ENCODE peak calls at places on chromosomes 13 and 19, in seven cellular contexts. O is IMR-90, H is psoas muscle, I is gastrocnemius medialis, V is SK-N-SH, J is Caco-2, K is AG04450. D is an unnamed sample.

GRCh38 chr19:10773969-10774368 is 56.1 kb downstream of the DNM2 start:
- DNase-seq in O (no peak), H (no peak), I (no peak), V (no peak), J (peak), K (no peak), D (no peak)

GRCh38 chr13:20359335-20359734 is 127.2 kb upstream of the GJB6 start:
- DNase-seq in O (peak), H (no peak), I (no peak), V (no peak), J (no peak), K (peak), D (no peak)

GRCh38 chr19:38201731-38202130 is 22.3 kb downstream of the DPF1 start:
- DNase-seq in O (no peak), H (no peak), I (no peak), V (no peak), J (no peak), K (no peak), D (no peak)

GRCh38 chr13:97977376-97977705 is 23.9 kb downstream of the IPO5 start:
- DNase-seq in O (no peak), H (no peak), I (no peak), V (no peak), J (no peak), K (no peak), D (no peak)

GRCh38 chr13:102399791-102400618 is 1.8 kb downstream of the FGF14 start:
- DNase-seq in O (no peak), H (peak), I (no peak), V (peak), J (no peak), K (no peak), D (peak)

GRCh38 chr19:7833225-7834156 is 3.5 kb downstream of the EVI5L start:
- DNase-seq in O (peak), H (no peak), I (no peak), V (no peak), J (no peak), K (no peak), D (peak)

GRCh38 chr19:3132971-3133792 is 2.7 kb upstream of the GNA15 start:
- DNase-seq in O (peak), H (peak), I (no peak), V (peak), J (no peak), K (no peak), D (peak)

GRCh38 chr13:43377149-43377548 is 353.8 kb downstream of the DNAJC15 start:
- DNase-seq in O (peak), H (peak), I (no peak), V (no peak), J (no peak), K (no peak), D (peak)

GRCh38 chr19:47755762-47756626 is 10.6 kb downstream of the NOP53 start:
- DNase-seq in O (no peak), H (no peak), I (no peak), V (no peak), J (no peak), K (no peak), D (no peak)

GRCh38 chr19:44131955-44132354 is 9.4 kb upstream of the ZNF234 start:
- DNase-seq in O (no peak), H (no peak), I (no peak), V (no peak), J (no peak), K (no peak), D (no peak)

GRCh38 chr13:110404321-110404720 is 97.2 kb downstream of the COL4A2 start:
- DNase-seq in O (no peak), H (no peak), I (no peak), V (no peak), J (no peak), K (no peak), D (no peak)

GRCh38 chr19:5336195-5336965 is 4.2 kb downstream of the PTPRS start:
- DNase-seq in O (no peak), H (no peak), I (no peak), V (no peak), J (no peak), K (no peak), D (no peak)

GRCh38 chr19:34430738-34431625 is 2.8 kb downstream of the UBA2 start:
- DNase-seq in O (peak), H (no peak), I (no peak), V (peak), J (peak), K (no peak), D (no peak)

GRCh38 chr19:2355168-2356035 is 4.7 kb upstream of the TMPRSS9 start:
- DNase-seq in O (no peak), H (peak), I (peak), V (no peak), J (no peak), K (no peak), D (no peak)

GRCh38 chr13:45162821-45163220 is 38.0 kb downstream of the KCTD4 start:
- DNase-seq in O (peak), H (no peak), I (no peak), V (no peak), J (no peak), K (peak), D (no peak)

GRCh38 chr13:95254341-95254740 is 46.9 kb downstream of the ABCC4 start:
- DNase-seq in O (peak), H (no peak), I (no peak), V (no peak), J (peak), K (no peak), D (no peak)

GRCh38 chr13:57740719-57741118 is 109.2 kb downstream of the PCDH17 start:
- DNase-seq in O (no peak), H (no peak), I (no peak), V (peak), J (no peak), K (no peak), D (peak)

GRCh38 chr19:670609-671075 is 5.5 kb upstream of the FSTL3 start:
- DNase-seq in O (no peak), H (no peak), I (no peak), V (no peak), J (no peak), K (no peak), D (no peak)

GRCh38 chr19:10748924-10749434 is 31.1 kb downstream of the DNM2 start:
- DNase-seq in O (no peak), H (no peak), I (no peak), V (peak), J (no peak), K (no peak), D (no peak)

GRCh38 chr19:39412100-39412866 is at the start of gene PLEKHG2:
- DNase-seq in O (peak), H (peak), I (peak), V (peak), J (peak), K (peak), D (peak)

GRCh38 chr19:39413269-39413902 is 917 bp downstream of the PLEKHG2 start:
- DNase-seq in O (peak), H (peak), I (no peak), V (peak), J (peak), K (no peak), D (peak)

GRCh38 chr19:39413903-39414608 is 1.6 kb downstream of the PLEKHG2 start:
- DNase-seq in O (peak), H (peak), I (no peak), V (peak), J (peak), K (no peak), D (no peak)

GRCh38 chr19:39411832-39412099 is 703 bp upstream of the PLEKHG2 start:
- DNase-seq in O (peak), H (peak), I (peak), V (peak), J (peak), K (peak), D (peak)

DNA sequence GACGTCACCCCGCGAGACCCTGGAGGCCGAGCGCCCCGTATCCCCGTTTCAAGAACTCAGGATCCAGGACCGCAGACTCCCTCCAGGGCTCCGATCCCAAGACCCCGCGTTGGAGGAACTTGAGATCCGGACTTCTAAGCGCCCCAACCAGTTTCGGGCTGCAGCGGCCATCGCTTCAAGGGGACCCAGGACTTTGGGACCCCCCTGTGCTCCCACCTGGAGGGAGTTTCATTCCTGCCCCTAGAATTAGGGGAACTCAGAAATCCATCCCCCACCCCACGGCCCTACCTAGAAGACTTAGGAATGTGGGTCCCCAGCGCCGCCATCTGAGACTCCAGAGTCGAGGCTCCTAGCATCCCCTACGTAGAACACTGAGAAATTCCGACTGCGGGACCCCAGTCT is 399 bp downstream of the PLEKHG2 start:
- DNase-seq in O (no peak), H (no peak), I (no peak), V (no peak), J (no peak), K (no peak), D (no peak)
- TF ChIP-seq CTCF in O (no peak), H (peak), I (peak), V (peak), J (no peak), K (no peak), D (no peak)

GRCh38 chr19:36772341-36773222 is at the start of gene ZNF850:
- DNase-seq in O (peak), H (peak), I (peak), V (peak), J (peak), K (peak), D (peak)

GRCh38 chr19:36771275-36772231 is 1.1 kb downstream of the ZNF850 start:
- DNase-seq in O (peak), H (peak), I (peak), V (peak), J (peak), K (peak), D (peak)

GRCh38 chr19:36773223-36773579 is 594 bp upstream of the ZNF850 start:
- DNase-seq in O (no peak), H (no peak), I (no peak), V (no peak), J (no peak), K (no peak), D (no peak)

GRCh38 chr19:36775768-36776167 is 3.2 kb upstream of the ZNF850 start:
- DNase-seq in O (no peak), H (no peak), I (no peak), V (no peak), J (no peak), K (no peak), D (peak)
- H3K4me3 ChIP-seq in O (no peak), H (no peak), I (peak), V (no peak), J (no peak), K (no peak), D (peak)

DNA sequence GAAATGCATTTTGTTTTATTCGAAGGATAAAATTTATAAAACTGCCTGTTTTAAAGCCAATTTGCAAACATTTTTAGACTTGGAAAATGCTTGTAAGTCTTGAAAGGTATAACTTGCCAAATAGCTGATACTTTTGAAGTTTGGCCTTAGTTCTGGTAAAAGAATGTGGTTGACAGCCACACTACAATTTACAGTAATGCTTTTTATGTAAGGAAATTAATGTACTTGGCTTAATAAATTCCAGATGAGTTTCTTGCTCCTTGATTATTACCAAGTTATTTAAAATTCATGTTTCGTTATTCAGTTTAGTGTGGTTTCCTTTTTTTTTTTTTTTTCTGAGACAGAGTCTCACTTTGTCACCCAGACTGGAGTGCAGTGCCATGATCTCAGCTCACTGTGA is 14.9 kb downstream of the LMO7 start:
- DNase-seq in O (no peak), H (no peak), I (no peak), V (no peak), J (no peak), K (no peak), D (no peak)
- TF ChIP-seq CTCF in O (no peak), H (no peak), I (no peak), V (no peak), J (no peak), K (no peak), D (no peak)

GRCh38 chr13:112071902-112072530 is 5.1 kb downstream of the SOX1 start:
- DNase-seq in O (no peak), H (no peak), I (no peak), V (no peak), J (no peak), K (no peak), D (no peak)
- H3K4me3 ChIP-seq in O (no peak), H (peak), I (no peak), V (no peak), J (no peak), K (no peak), D (no peak)

GRCh38 chr13:32033744-32034143 is 2.2 kb downstream of the FRY start:
- DNase-seq in O (peak), H (no peak), I (no peak), V (no peak), J (peak), K (no peak), D (no peak)

GRCh38 chr13:32031815-32032345 is 306 bp downstream of the FRY start:
- DNase-seq in O (no peak), H (no peak), I (no peak), V (peak), J (no peak), K (no peak), D (no peak)

GRCh38 chr13:32032780-32033179 is 1.2 kb downstream of the FRY start:
- DNase-seq in O (no peak), H (no peak), I (no peak), V (no peak), J (no peak), K (no peak), D (no peak)

GRCh38 chr13:32029684-32030083 is 1.9 kb upstream of the FRY start:
- DNase-seq in O (no peak), H (no peak), I (no peak), V (no peak), J (no peak), K (no peak), D (no peak)

GRCh38 chr13:32031025-32031814 is at the start of gene FRY:
- DNase-seq in O (peak), H (peak), I (peak), V (peak), J (peak), K (no peak), D (peak)
- TF ChIP-seq CTCF in O (peak), H (peak), I (no peak), V (no peak), J (no peak), K (peak), D (peak)

GRCh38 chr19:18233224-18233825 is 7.1 kb upstream of the PDE4C start:
- DNase-seq in O (peak), H (peak), I (no peak), V (peak), J (peak), K (no peak), D (peak)
- H3K4me3 ChIP-seq in O (no peak), H (no peak), I (no peak), V (peak), J (no peak), K (no peak), D (no peak)

DNA sequence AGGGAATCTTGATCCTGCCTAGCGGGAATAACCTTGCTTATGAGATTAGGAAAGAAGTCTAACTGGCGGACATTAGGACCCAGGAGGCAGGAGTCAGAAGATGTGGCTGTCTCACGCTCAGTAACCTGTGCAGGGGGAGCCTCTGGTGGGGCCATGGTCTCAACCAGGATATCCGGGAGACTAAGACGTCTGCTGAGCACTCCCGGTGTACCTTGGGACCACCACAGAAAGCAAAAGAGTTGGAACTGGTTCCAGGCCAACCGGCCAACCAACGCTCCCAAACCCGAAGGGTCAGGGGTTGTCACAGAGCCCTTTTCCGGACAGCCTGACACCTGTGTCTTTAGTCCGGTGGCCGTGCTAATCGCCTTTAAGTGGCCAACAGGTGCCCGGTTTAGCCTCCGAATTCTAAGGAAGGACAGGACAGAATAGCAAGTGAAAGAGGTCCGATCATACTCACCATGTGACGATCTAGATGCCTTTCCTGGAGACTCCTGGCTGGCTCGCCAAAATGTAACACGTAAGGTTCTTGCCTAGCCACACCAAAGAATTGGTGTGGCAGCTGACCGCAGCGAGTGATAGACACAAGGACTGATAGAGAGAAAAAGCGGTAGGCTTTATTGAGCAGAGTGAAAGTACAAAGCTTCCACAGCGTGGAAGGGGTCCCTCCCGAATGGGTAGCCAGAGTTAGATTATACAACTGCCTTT is 103.9 kb upstream of the DIAPH3 start:
- DNase-seq in O (no peak), H (no peak), I (no peak), V (no peak), J (peak), K (no peak), D (no peak)
- TF ChIP-seq CTCF in O (no peak), H (no peak), I (no peak), V (no peak), J (no peak), K (no peak), D (no peak)

DNA sequence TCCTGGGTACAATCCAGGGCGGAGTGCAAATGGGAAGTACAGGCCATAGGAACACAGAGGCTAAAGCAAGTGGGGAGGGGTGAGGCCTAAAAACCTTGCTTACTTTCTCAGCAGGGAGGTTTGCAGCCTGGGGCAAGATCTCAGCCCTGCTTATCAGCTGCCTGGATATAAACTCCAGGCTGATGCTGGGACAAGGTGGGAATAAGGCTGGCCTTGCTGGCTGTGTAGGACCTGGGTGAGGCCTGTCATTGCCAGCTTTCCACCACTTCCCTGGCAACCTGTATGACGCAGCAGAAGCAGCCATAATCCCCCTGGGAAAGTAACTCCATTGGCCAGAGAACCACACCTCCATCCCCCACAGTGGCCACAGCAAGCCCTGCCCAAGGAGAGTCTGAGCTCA is 279.1 kb upstream of the ATXN8OS start:
- DNase-seq in O (no peak), H (no peak), I (no peak), V (no peak), J (no peak), K (no peak), D (no peak)
- H3K4me3 ChIP-seq in O (no peak), H (no peak), I (no peak), V (no peak), J (no peak), K (no peak), D (no peak)